ENCODE peak calls at places on chromosomes 3 and 15, in eight cellular contexts. R is MCF 10A, T is transverse colon, S is endothelial cell of umbilical vein, E is sigmoid colon, G is cardiac fibroblast, N is heart left ventricle, W is pancreas. D is an unnamed sample.

GRCh38 chr3:44954962-44955361 is 21.0 kb downstream of the ZDHHC3 start:
- DNase-seq in R (peak; percentile 49), T (no peak), S (peak; percentile 77), E (no peak), G (peak; percentile 49), N (no peak), W (no peak), D (peak; percentile 38)

GRCh38 chr3:23175361-23176073 is 27.6 kb upstream of the UBE2E2 start:
- DNase-seq in R (no peak), T (no peak), S (peak; percentile 65), E (no peak), G (peak; percentile 10), N (no peak), W (no peak), D (no peak)

GRCh38 chr15:82646250-82647044 is 716 bp downstream of the CPEB1 start:
- DNase-seq in R (no peak), T (no peak), S (no peak), E (no peak), G (no peak), N (no peak), W (peak; percentile 67), D (peak; percentile 12)

GRCh38 chr3:8619548-8619947 is 25.1 kb downstream of the SSUH2 start:
- DNase-seq in R (no peak), T (no peak), S (no peak), E (peak; percentile 27), G (peak; percentile 48), N (no peak), W (no peak), D (peak; percentile 48)

GRCh38 chr3:46006646-46007045 is 11.0 kb upstream of the FYCO1 start:
- DNase-seq in R (peak; percentile 78), T (no peak), S (no peak), E (no peak), G (peak; percentile 93), N (no peak), W (no peak), D (no peak)

GRCh38 chr15:69963375-69963774 is 134.3 kb downstream of the TLE3 start:
- DNase-seq in R (no peak), T (no peak), S (no peak), E (no peak), G (no peak), N (no peak), W (no peak), D (no peak)

GRCh38 chr3:11582123-11582968 is 61.4 kb downstream of the VGLL4 start:
- DNase-seq in R (peak; percentile 85), T (peak; percentile 52), S (peak; percentile 92), E (peak; percentile 90), G (peak; percentile 93), N (peak; percentile 81), W (peak; percentile 68), D (peak; percentile 55)

GRCh38 chr3:10783360-10784346 is 32.4 kb upstream of the SLC6A11 start:
- DNase-seq in R (peak; percentile 51), T (no peak), S (peak; percentile 33), E (no peak), G (peak; percentile 24), N (no peak), W (no peak), D (peak; percentile 57)

GRCh38 chr3:54600441-54601204 is 327.2 kb downstream of the LRTM1 start:
- DNase-seq in R (no peak), T (no peak), S (no peak), E (no peak), G (no peak), N (no peak), W (no peak), D (no peak)

GRCh38 chr15:99106417-99107220 is 1.7 kb downstream of the SYNM start:
- DNase-seq in R (no peak), T (no peak), S (peak; percentile 49), E (peak; percentile 93), G (peak; percentile 54), N (peak; percentile 84), W (no peak), D (no peak)

GRCh38 chr3:13654330-13655073 is 105.6 kb downstream of the FBLN2 start:
- DNase-seq in R (no peak), T (no peak), S (no peak), E (no peak), G (no peak), N (no peak), W (no peak), D (no peak)

GRCh38 chr3:8237893-8238292 is 263.7 kb upstream of the LMCD1 start:
- DNase-seq in R (no peak), T (no peak), S (no peak), E (no peak), G (no peak), N (no peak), W (no peak), D (no peak)

GRCh38 chr3:149621218-149622005 is 36.4 kb downstream of the WWTR1 start:
- DNase-seq in R (peak; percentile 78), T (no peak), S (peak; percentile 90), E (no peak), G (peak; percentile 80), N (no peak), W (no peak), D (peak; percentile 46)

GRCh38 chr15:52503788-52504496 is 24.7 kb downstream of the MYO5A start:
- DNase-seq in R (peak; percentile 41), T (no peak), S (no peak), E (no peak), G (peak; percentile 24), N (no peak), W (no peak), D (no peak)

GRCh38 chr3:8658326-8659212 is 14.0 kb upstream of the SSUH2 start:
- DNase-seq in R (peak; percentile 76), T (peak; percentile 57), S (peak; percentile 94), E (no peak), G (peak; percentile 89), N (peak; percentile 95), W (peak; percentile 79), D (peak; percentile 93)

GRCh38 chr3:52153389-52154096 is 680 bp downstream of the POC1A start:
- DNase-seq in R (peak; percentile 40), T (peak; percentile 59), S (no peak), E (no peak), G (no peak), N (no peak), W (no peak), D (peak; percentile 53)
- TF ChIP-seq CTCF in R (no peak), T (no peak), S (no peak), E (no peak), G (no peak), N (no peak), W (no peak), D (no peak)

GRCh38 chr15:73325191-73325980 is 43.4 kb downstream of the HCN4 start:
- DNase-seq in R (no peak), T (no peak), S (no peak), E (peak; percentile 60), G (no peak), N (peak; percentile 20), W (peak; percentile 47), D (peak; percentile 35)
- TF ChIP-seq CTCF in R (peak; percentile 5), T (no peak), S (no peak), E (no peak), G (peak; percentile 18), N (peak; percentile 40), W (no peak), D (peak; percentile 46)

DNA sequence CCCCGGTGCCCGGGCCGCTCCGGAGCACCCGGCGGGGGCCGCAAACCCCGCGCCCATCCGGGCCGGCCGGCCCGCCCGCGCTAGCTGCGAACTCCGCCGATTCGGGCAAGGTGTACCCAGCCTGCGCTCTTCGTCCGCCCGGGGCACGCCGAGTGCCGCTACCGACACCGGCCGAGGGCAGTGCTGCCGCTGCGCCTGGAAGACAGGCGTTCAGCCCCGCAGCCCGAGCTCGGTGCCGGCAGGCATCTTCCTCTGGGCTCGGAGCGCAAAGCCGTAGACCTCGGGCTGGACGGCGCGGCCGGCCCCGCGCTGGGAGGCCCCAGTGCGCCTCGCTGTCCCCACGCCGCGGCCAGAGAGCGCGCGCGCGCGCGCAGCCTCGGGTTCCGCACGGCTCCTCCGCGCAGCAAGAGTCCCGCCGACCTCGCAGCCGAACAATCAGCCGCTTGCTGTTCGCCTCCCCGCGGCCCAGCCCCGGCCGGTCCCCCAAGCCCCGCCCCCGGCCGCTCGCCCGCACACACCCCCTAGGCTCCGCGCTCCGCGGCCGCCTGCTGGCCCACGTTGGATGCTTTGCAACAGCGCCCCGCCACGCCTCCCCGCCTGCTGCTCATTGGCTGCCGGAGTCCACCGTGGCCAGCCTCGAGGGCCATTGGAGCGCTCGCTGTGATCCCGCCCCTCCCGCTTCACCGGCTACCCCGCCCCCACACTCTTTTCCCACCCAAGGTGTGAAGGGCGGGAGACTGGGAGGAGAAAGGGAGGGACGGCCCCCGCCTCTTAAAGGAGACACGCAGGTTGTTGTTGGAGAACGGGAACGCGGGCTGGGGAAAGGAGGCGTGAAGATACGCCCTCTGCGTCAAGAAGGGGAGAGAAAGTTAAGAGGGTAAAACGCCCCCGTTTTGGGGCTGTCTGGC is at the start of gene LRIG1:
- DNase-seq in R (peak; percentile 98), T (peak; percentile 100), S (peak; percentile 99), E (peak; percentile 100), G (peak; percentile 99), N (peak; percentile 100), W (peak; percentile 100), D (peak; percentile 99)
- TF ChIP-seq CTCF in R (no peak), T (peak; percentile 33), S (peak; percentile 48), E (peak; percentile 16), G (no peak), N (peak; percentile 36), W (no peak), D (no peak)

DNA sequence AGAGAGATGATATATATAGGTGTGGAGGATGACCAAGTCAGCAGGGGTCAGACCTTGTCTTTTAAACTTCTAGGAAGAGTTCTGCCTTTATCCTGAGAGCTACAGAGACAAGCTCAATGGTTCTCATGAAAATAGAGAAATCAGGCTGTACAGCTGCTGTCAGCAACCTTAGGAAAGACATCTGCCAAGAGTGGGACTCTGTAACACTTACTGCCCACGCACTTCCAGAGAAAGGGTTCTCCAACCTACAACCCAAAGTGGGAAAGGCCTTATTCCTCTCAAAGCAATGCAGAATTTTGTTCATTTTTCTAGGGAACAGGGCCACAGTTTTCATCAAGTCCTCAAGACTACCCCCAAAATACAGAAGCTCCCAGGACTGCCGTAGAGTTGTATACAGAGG is 138.7 kb downstream of the STT3B start:
- DNase-seq in R (no peak), T (no peak), S (no peak), E (no peak), G (no peak), N (no peak), W (no peak), D (no peak)
- TF ChIP-seq CTCF in R (no peak), T (no peak), S (no peak), E (no peak), G (no peak), N (no peak), W (no peak), D (no peak)